ENCODE peak calls at places on chromosomes 7 and 10, in six cellular contexts. One of them, this sample, is unnamed.
A peak's percentile ranks its signal among the peaks of the same experiment; 100 is the strongest.

GRCh38 chr10:15433850-15434537 is 62.9 kb upstream of the FAM171A1 start:
- DNase-seq in testis: peak; percentile 70
- DNase-seq in left ventricle myocardium inferior: no peak
- DNase-seq in endothelial cell: peak; percentile 34
- DNase-seq in heart left ventricle: peak; percentile 34
- DNase-seq in heart right ventricle: no peak
- DNase-seq in this sample: no peak

GRCh38 chr10:124032982-124033886 is 60.2 kb downstream of the CHST15 start:
- DNase-seq in left ventricle myocardium inferior: no peak
- DNase-seq in endothelial cell: no peak
- DNase-seq in heart left ventricle: no peak
- DNase-seq in heart right ventricle: no peak
- DNase-seq in testis: peak; percentile 56
- DNase-seq in this sample: no peak

GRCh38 chr7:150398965-150399320 is 19.8 kb downstream of the ZNF775 start:
- DNase-seq in left ventricle myocardium inferior: no peak
- DNase-seq in heart right ventricle: no peak
- DNase-seq in endothelial cell: no peak
- DNase-seq in heart left ventricle: no peak
- DNase-seq in testis: no peak
- DNase-seq in this sample: no peak

GRCh38 chr7:128103498-128104108 is 72.4 kb upstream of the LRRC4 start:
- DNase-seq in heart right ventricle: peak; percentile 55
- DNase-seq in left ventricle myocardium inferior: peak; percentile 52
- DNase-seq in heart left ventricle: peak; percentile 59
- DNase-seq in testis: peak; percentile 81
- DNase-seq in endothelial cell: no peak
- DNase-seq in this sample: no peak

GRCh38 chr10:77554996-77555397 is 82.6 kb downstream of the KCNMA1 start:
- DNase-seq in left ventricle myocardium inferior: no peak
- DNase-seq in endothelial cell: no peak
- DNase-seq in testis: peak; percentile 16
- DNase-seq in heart left ventricle: no peak
- DNase-seq in heart right ventricle: no peak
- DNase-seq in this sample: no peak

GRCh38 chr7:111198255-111198654 is 107.3 kb downstream of the LRRN3 start:
- DNase-seq in heart left ventricle: no peak
- DNase-seq in testis: no peak
- DNase-seq in left ventricle myocardium inferior: no peak
- DNase-seq in heart right ventricle: no peak
- DNase-seq in endothelial cell: no peak
- DNase-seq in this sample: no peak

GRCh38 chr7:55593515-55594318 is 21.4 kb upstream of the VOPP1 start:
- DNase-seq in heart right ventricle: peak; percentile 73
- DNase-seq in left ventricle myocardium inferior: peak; percentile 57
- DNase-seq in heart left ventricle: peak; percentile 52
- DNase-seq in testis: peak; percentile 70
- DNase-seq in endothelial cell: peak; percentile 80
- DNase-seq in this sample: peak; percentile 75

GRCh38 chr7:155463114-155463811 is 5.3 kb downstream of the EN2 start:
- DNase-seq in testis: no peak
- DNase-seq in left ventricle myocardium inferior: no peak
- DNase-seq in heart left ventricle: no peak
- DNase-seq in heart right ventricle: no peak
- DNase-seq in endothelial cell: no peak
- DNase-seq in this sample: no peak

GRCh38 chr10:44937201-44938005 is 22.2 kb upstream of the RASSF4 start:
- DNase-seq in left ventricle myocardium inferior: no peak
- DNase-seq in endothelial cell: no peak
- DNase-seq in testis: no peak
- DNase-seq in heart right ventricle: no peak
- DNase-seq in heart left ventricle: peak; percentile 10
- DNase-seq in this sample: peak; percentile 50

GRCh38 chr7:26224359-26224758 is 22.8 kb downstream of the CBX3 start:
- DNase-seq in endothelial cell: no peak
- DNase-seq in left ventricle myocardium inferior: no peak
- DNase-seq in heart left ventricle: no peak
- DNase-seq in heart right ventricle: no peak
- DNase-seq in testis: no peak
- DNase-seq in this sample: no peak

DNA sequence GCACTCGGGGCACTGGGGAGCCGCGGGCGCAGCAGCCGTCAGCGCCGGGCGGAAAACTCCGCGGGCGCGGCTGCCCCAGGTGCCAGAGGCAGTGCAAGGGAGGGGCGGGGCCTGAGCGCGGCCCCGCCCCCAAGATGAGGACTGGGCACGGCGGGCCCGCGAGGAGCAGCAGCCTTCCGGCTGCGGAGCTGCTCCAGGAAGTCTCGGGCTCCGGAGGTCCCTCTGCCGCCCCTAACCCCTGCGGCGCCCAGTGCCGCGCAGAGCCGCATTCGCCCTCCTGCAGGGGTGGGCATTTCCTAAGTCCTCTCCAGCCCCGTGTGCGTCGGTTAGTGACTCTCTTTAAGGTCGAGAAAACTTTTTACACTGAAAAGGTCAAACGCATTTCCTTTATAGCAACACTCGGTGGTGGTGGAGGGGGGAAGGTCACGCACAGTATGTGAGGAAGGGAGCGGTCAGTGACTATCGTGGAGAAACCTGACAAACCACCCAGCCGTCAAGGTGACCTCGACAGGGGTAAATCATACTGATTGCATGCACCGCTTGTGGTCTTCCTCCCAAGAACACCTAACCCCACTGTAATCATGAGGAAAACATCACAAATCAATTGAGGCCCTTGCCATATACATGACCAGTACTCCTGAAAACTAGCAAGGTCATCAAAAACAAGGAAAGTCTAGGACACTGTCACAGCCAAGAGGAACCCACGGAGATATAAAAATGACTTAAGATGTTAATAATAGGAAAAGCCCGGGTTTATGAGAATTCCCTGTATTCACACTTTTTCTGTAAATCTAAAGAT is at the start of gene ANXA11:
- DNase-seq in endothelial cell: peak; percentile 72
- DNase-seq in heart left ventricle: peak; percentile 87
- DNase-seq in heart right ventricle: peak; percentile 88
- DNase-seq in testis: peak; percentile 91
- DNase-seq in left ventricle myocardium inferior: peak; percentile 86
- DNase-seq in this sample: peak; percentile 81
- TF ChIP-seq CTCF in endothelial cell: no peak
- TF ChIP-seq CTCF in heart left ventricle: no peak
- TF ChIP-seq CTCF in heart right ventricle: no peak
- TF ChIP-seq CTCF in testis: no peak
- TF ChIP-seq CTCF in left ventricle myocardium inferior: no peak
- TF ChIP-seq CTCF in this sample: no peak

DNA sequence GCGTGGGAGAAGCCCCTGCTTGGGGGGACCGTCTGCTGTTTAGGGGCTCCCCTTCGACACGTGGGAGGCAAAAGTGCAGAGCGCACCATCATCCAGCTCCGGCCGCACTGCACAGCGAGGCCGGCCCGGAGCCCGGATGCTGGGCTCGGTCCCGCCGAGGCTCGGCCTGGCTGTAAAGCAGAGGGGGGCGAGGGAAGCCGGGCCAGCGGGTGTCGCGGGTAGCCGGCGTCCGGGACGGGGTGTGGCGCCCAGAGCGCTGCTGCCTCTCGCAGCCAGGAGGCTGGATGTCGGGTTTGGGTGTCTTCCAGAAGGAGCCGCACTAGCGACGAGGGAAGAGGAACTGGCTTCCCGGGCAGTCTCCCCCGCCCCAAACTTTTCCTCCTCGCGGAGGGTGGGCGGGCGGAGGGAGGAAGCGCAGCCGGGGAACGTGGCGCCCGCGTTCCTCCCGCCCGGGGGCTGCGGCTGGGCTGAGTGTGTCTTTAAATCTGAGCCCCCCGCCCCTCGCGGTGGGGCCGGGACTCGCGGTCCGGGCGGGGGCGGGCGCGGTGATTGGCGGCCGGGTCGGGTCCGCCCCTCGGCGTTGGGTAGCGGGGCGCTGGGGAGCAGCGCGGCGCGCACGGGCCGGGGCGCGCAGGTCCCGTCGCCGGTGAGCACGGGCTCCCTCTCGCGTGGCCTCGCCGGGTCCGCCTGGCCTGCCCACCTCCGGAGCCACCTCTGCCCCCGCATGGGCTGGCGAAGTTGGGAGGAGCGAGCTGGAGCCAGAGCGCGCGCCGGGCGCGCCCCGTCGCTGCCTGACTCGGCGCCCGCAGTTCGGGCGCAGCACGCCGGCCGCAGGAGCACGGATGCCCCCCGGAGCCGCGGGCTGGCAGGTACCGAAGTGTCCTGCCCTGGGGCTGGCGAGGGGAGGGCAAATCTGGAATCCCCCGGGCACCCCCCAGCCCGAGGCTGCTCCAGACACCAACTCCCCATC is at the start of gene PALD1:
- DNase-seq in testis: peak; percentile 62
- DNase-seq in heart left ventricle: peak; percentile 89
- DNase-seq in heart right ventricle: peak; percentile 81
- DNase-seq in left ventricle myocardium inferior: peak; percentile 83
- DNase-seq in endothelial cell: peak; percentile 77
- DNase-seq in this sample: peak; percentile 79
- TF ChIP-seq CTCF in testis: no peak
- TF ChIP-seq CTCF in heart left ventricle: peak; percentile 40
- TF ChIP-seq CTCF in heart right ventricle: peak; percentile 61
- TF ChIP-seq CTCF in left ventricle myocardium inferior: peak; percentile 72
- TF ChIP-seq CTCF in endothelial cell: no peak
- TF ChIP-seq CTCF in this sample: peak; percentile 59

DNA sequence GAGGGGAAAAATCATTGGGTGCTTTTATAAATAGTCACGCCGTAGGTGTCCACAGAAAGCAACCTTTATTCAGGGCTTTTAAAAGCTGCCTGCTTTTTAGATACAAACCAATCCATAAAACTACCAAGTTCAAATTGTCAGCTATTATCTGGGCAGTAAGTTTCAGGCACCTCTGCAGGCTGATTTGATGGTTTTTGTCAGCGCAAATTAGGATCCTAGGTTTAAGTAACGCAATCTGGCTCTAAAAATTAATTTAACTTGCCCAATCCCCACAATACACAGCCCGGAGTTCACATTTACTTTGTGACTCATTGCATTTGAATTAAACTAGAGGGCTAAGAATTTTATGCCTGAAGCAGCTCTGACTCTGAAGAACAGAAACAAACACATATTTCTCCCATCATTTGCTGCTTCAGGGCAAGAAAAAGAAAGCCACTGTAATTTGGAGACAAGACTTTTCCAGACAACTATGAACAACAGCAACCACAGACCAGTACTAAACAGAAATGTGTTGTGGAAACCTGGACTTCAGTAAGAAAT is 43.3 kb downstream of the NRP1 start:
- DNase-seq in heart right ventricle: no peak
- DNase-seq in testis: no peak
- DNase-seq in endothelial cell: no peak
- DNase-seq in left ventricle myocardium inferior: no peak
- DNase-seq in heart left ventricle: no peak
- DNase-seq in this sample: no peak
- TF ChIP-seq CTCF in heart right ventricle: no peak
- TF ChIP-seq CTCF in testis: no peak
- TF ChIP-seq CTCF in endothelial cell: no peak
- TF ChIP-seq CTCF in left ventricle myocardium inferior: no peak
- TF ChIP-seq CTCF in heart left ventricle: no peak
- TF ChIP-seq CTCF in this sample: peak; percentile 8

GRCh38 chr10:239109-239508 is 103.9 kb downstream of the ZMYND11 start:
- DNase-seq in left ventricle myocardium inferior: no peak
- DNase-seq in testis: no peak
- DNase-seq in endothelial cell: no peak
- DNase-seq in heart right ventricle: no peak
- DNase-seq in heart left ventricle: no peak
- DNase-seq in this sample: no peak
- TF ChIP-seq CTCF in left ventricle myocardium inferior: no peak
- TF ChIP-seq CTCF in testis: no peak
- TF ChIP-seq CTCF in endothelial cell: no peak
- TF ChIP-seq CTCF in heart right ventricle: no peak
- TF ChIP-seq CTCF in heart left ventricle: no peak
- TF ChIP-seq CTCF in this sample: no peak